ENCODE peak calls at places on chromosomes 4 and X, in nine cellular contexts. Q is GM12865, W is AG09309, V is pancreas, C is ovary, H is mucosa of descending colon, S is astrocyte of the spinal cord, P is esophagus squamous epithelium, K is left ventricle myocardium inferior. L is an unnamed sample.

GRCh38 chr4:8205749-8206611 is 6.9 kb downstream of the SH3TC1 start:
- DNase-seq in V (no peak), P (no peak), Q (peak), C (no peak), K (no peak), H (no peak), S (no peak), W (no peak), L (no peak)

GRCh38 chrX:149060921-149061320 is 444.2 kb downstream of the IDS start:
- DNase-seq in K (no peak), P (no peak), W (no peak), V (no peak), H (no peak), S (peak), Q (no peak), C (no peak), L (peak)

GRCh38 chr4:7960017-7960789 is 20.5 kb upstream of the AFAP1 start:
- DNase-seq in K (no peak), P (no peak), W (no peak), Q (no peak), H (no peak), S (no peak), C (no peak), V (no peak), L (no peak)

GRCh38 chr4:184409502-184409901 is 64.8 kb downstream of the IRF2 start:
- DNase-seq in V (no peak), S (no peak), C (no peak), H (no peak), P (no peak), Q (no peak), K (no peak), W (no peak), L (no peak)

GRCh38 chrX:30887721-30888120 is 1.3 kb downstream of the TAB3 start:
- DNase-seq in P (no peak), S (no peak), V (no peak), Q (no peak), C (no peak), W (no peak), H (no peak), K (no peak), L (no peak)

GRCh38 chr4:156591679-156592078 is 379.9 kb downstream of the PDGFC start:
- DNase-seq in C (no peak), H (no peak), S (no peak), Q (no peak), V (no peak), W (no peak), P (no peak), K (no peak), L (no peak)

GRCh38 chrX:123481908-123482873 is 250.7 kb downstream of the THOC2 start:
- DNase-seq in K (no peak), W (peak), P (no peak), H (no peak), C (no peak), V (no peak), Q (no peak), S (peak), L (peak)

GRCh38 chr4:41216294-41217019 is 2.1 kb upstream of the APBB2 start:
- DNase-seq in H (peak), S (peak), V (peak), C (peak), K (peak), W (no peak), Q (peak), P (no peak), L (peak)

GRCh38 chrX:152445926-152446325 is 5.2 kb downstream of the GABRA3 start:
- DNase-seq in K (no peak), Q (no peak), V (no peak), W (no peak), S (peak), H (no peak), C (no peak), P (no peak), L (no peak)

GRCh38 chr4:112422644-112423043 is 93.3 kb downstream of the NEUROG2 start:
- DNase-seq in V (no peak), H (no peak), S (no peak), Q (no peak), W (no peak), P (no peak), C (no peak), K (no peak), L (peak)

GRCh38 chrX:7993873-7994272 is 66.7 kb upstream of the PNPLA4 start:
- DNase-seq in C (no peak), P (no peak), H (no peak), V (no peak), Q (no peak), S (no peak), K (no peak), W (no peak), L (peak)

GRCh38 chrX:7996851-7997250 is 69.6 kb upstream of the PNPLA4 start:
- DNase-seq in V (no peak), H (no peak), S (no peak), K (no peak), C (no peak), W (no peak), P (no peak), Q (no peak), L (no peak)

DNA sequence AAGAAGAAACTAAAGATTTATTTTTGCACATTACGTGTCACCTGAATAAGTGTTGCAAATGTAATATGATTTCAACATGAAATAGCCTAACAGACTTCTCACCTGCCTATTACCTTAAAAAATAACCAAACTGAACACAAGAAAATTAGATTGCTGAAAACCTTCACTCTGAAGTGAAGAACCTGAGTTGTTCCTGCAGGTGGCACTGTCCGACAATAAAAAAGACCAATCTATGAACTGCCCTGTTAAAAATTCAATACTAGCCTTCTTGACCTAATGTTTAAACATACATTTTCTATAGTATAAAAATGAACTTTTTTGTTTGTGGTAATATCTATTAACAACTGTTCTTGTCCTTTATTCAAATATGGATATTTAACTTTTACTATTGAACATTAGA is 69.2 kb upstream of the PNPLA4 start:
- DNase-seq in C (no peak), P (no peak), S (peak), K (no peak), H (no peak), Q (peak), V (no peak), W (no peak), L (peak)
- TF ChIP-seq CTCF in C (peak), P (no peak), S (peak), K (peak), H (no peak), Q (peak), V (peak), W (peak), L (peak)

DNA sequence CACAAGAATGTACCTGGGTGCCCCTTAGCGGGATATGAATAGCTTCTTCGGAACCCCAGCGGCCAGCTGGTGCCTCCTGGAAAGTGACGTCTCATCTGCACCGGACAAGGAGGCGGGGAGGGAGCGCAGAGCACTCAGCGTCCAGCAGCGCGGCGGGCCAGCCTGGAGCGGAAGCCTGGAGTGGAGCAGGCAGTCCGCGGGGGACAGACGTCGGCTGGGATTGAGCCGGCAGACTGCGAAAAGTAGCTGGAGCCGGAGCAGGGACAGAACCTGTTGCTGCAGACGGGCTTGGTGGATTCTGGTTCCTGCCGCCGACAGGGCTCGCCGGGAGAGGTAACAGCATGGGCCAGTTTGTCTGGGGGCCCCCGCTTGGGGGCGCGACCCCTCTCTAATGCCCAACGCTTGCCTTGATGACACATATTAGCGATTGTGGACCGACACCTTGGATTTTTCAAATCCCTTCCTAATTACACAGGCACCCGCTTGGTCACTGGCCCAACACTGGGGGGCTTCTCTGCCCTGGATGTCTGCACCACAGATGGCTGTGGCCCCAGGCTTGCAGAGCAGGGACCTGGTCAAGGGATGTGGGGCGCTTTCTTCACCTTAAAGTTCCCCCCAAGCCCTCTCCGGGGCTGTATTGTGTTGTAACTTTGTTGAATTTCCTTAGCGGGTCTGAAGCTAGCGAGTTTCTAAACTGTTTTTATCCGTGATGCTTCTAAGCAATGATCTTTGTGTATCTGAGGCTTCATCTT is at the start of gene NPFFR2:
- DNase-seq in C (no peak), S (peak), H (peak), K (peak), V (peak), Q (no peak), P (no peak), W (no peak), L (no peak)
- H3K4me3 ChIP-seq in C (no peak), S (peak), H (no peak), K (peak), V (no peak), Q (no peak), P (no peak), W (no peak), L (no peak)

DNA sequence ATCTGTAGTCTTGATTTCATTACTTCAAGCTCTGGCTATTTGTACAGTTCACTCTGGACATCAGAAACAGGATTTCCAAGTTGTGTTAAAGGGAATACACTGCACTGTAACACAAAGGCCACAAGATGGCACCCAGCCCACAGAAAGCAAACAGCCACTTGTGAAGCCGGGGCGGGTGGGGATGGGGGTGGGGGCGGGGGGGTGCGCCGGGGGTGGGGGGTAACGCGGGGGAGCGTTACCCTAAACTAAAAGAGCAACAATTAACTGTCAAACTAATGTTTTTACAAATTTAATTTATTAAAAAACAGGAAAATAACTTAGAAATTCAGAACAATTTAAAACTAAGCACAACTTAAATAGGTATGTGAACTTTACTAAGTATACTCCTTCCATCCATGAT is 27.3 kb downstream of the PRDX4 start:
- DNase-seq in Q (peak), V (peak), S (peak), P (no peak), H (no peak), C (peak), K (peak), W (no peak), L (peak)
- TF ChIP-seq CTCF in Q (peak), V (peak), S (peak), P (peak), H (peak), C (no peak), K (peak), W (peak), L (peak)

DNA sequence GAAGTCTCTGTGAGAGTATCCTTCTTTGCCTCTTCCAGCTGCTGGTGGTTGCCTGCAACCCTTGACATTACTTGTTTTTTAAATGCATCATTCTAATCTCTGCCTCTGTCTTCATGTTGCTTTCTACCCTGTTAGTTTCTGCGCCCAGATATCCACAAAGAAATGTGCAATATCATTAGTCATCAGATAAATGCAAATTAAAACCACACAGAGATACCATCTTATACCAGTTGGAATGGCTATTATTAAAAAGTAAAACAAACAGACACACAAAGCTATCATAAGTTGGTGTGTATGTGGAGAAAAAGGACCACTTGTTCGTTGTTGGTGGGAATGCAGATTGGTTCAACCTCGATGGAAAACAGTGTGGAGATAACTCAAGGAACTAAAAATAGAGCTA is 517.4 kb downstream of the FAT4 start:
- DNase-seq in H (no peak), C (no peak), W (no peak), K (no peak), V (no peak), S (peak), P (no peak), Q (no peak), L (no peak)
- H3K4me3 ChIP-seq in H (no peak), C (no peak), W (no peak), K (no peak), V (no peak), S (no peak), P (no peak), Q (no peak), L (no peak)

GRCh38 chr4:134762053-134762452 is 560.5 kb upstream of the PABPC4L start:
- DNase-seq in K (no peak), S (no peak), C (no peak), H (no peak), W (no peak), Q (no peak), V (no peak), P (no peak), L (no peak)
- TF ChIP-seq CTCF in K (no peak), S (peak), C (no peak), H (no peak), W (no peak), Q (peak), V (no peak), P (no peak), L (peak)